ENCODE peak calls at places on chromosome 15, in eight cellular contexts. X is WTC11, P is RWPE1, R is Caco-2, N is bronchial epithelial cell, D is left lung, Z is nephron progenitor cell, H is tibial nerve. I is an unnamed sample.

GRCh38 chr15:94840794-94841587 is 609.6 kb downstream of the MCTP2 start:
- DNase-seq in H (no peak), P (peak; percentile 27), D (no peak), Z (no peak), X (no peak), R (no peak), N (peak; percentile 69), I (no peak)

GRCh38 chr15:44584162-44584749 is 47.3 kb downstream of the EIF3J start:
- DNase-seq in N (peak; percentile 43), H (no peak), X (peak; percentile 67), P (no peak), Z (peak; percentile 10), D (no peak), R (peak; percentile 48), I (no peak)

GRCh38 chr15:39172380-39173281 is 408.2 kb upstream of the THBS1 start:
- DNase-seq in Z (no peak), N (peak; percentile 34), P (no peak), X (no peak), R (peak; percentile 55), H (no peak), D (no peak), I (no peak)

GRCh38 chr15:40081691-40082194 is 26.9 kb downstream of the BMF start:
- DNase-seq in Z (peak; percentile 54), P (no peak), N (no peak), H (peak; percentile 77), D (no peak), R (peak; percentile 77), X (peak; percentile 64), I (no peak)

GRCh38 chr15:80442728-80443403 is 38.7 kb downstream of the ARNT2 start:
- DNase-seq in Z (no peak), X (no peak), N (no peak), D (no peak), P (no peak), H (no peak), R (no peak), I (no peak)

GRCh38 chr15:74422723-74423442 is 10.9 kb downstream of the SEMA7A start:
- DNase-seq in P (peak; percentile 92), H (no peak), D (peak; percentile 37), X (peak; percentile 37), R (no peak), Z (peak; percentile 36), N (peak; percentile 71), I (no peak)

GRCh38 chr15:57665939-57666338 is 40.6 kb upstream of the POLR2M start:
- DNase-seq in X (no peak), D (no peak), Z (no peak), R (no peak), P (no peak), N (no peak), H (no peak), I (no peak)

GRCh38 chr15:66252411-66253295 is 897 bp downstream of the MEGF11 start:
- DNase-seq in D (peak; percentile 87), H (peak; percentile 38), Z (peak; percentile 82), N (peak; percentile 15), X (peak; percentile 75), R (peak; percentile 75), P (peak; percentile 81), I (peak; percentile 52)

GRCh38 chr15:74835312-74835823 is 7.6 kb downstream of the ULK3 start:
- DNase-seq in H (peak; percentile 39), Z (peak; percentile 76), R (peak; percentile 88), P (peak; percentile 85), D (peak; percentile 90), N (peak; percentile 68), X (peak; percentile 96), I (peak; percentile 68)

GRCh38 chr15:98485451-98485850 is 162.9 kb upstream of the IGF1R start:
- DNase-seq in P (no peak), N (no peak), X (no peak), H (no peak), Z (no peak), D (no peak), R (no peak), I (no peak)

GRCh38 chr15:68465861-68466560 is 34.0 kb upstream of the ITGA11 start:
- DNase-seq in Z (no peak), D (no peak), X (no peak), P (no peak), H (no peak), R (no peak), N (no peak), I (no peak)

GRCh38 chr15:98787936-98788757 is 139.8 kb downstream of the IGF1R start:
- DNase-seq in R (peak; percentile 29), H (no peak), N (no peak), D (no peak), X (no peak), Z (no peak), P (no peak), I (no peak)

GRCh38 chr15:101184830-101185229 is 67.0 kb downstream of the CHSY1 start:
- DNase-seq in H (no peak), Z (no peak), X (no peak), R (no peak), D (no peak), N (no peak), P (no peak), I (no peak)

GRCh38 chr15:31824009-31824408 is 206.3 kb upstream of the CHRNA7 start:
- DNase-seq in R (no peak), Z (no peak), D (no peak), N (no peak), X (no peak), H (no peak), P (no peak), I (no peak)

GRCh38 chr15:49382394-49382793 is 40.6 kb upstream of the FGF7 start:
- DNase-seq in P (no peak), N (no peak), X (no peak), D (no peak), R (no peak), Z (no peak), H (no peak), I (no peak)

GRCh38 chr15:97745481-97746071 is 214.9 kb upstream of the ARRDC4 start:
- DNase-seq in R (peak; percentile 70), H (peak; percentile 16), D (no peak), X (peak; percentile 62), N (peak; percentile 28), P (peak; percentile 43), Z (peak; percentile 47), I (no peak)

GRCh38 chr15:77650285-77650684 is 17.6 kb upstream of the LINGO1 start:
- DNase-seq in P (no peak), D (no peak), Z (peak; percentile 67), H (no peak), X (peak; percentile 86), R (peak; percentile 42), N (no peak), I (no peak)

GRCh38 chr15:30062881-30063280 is 19.9 kb upstream of the GOLGA8J start:
- DNase-seq in Z (no peak), H (no peak), N (no peak), P (no peak), R (no peak), X (no peak), D (no peak), I (no peak)

GRCh38 chr15:62071711-62072308 is 5.0 kb downstream of the C2CD4A start:
- DNase-seq in Z (no peak), H (no peak), R (peak; percentile 23), N (peak; percentile 50), D (no peak), P (no peak), X (no peak), I (no peak)

DNA sequence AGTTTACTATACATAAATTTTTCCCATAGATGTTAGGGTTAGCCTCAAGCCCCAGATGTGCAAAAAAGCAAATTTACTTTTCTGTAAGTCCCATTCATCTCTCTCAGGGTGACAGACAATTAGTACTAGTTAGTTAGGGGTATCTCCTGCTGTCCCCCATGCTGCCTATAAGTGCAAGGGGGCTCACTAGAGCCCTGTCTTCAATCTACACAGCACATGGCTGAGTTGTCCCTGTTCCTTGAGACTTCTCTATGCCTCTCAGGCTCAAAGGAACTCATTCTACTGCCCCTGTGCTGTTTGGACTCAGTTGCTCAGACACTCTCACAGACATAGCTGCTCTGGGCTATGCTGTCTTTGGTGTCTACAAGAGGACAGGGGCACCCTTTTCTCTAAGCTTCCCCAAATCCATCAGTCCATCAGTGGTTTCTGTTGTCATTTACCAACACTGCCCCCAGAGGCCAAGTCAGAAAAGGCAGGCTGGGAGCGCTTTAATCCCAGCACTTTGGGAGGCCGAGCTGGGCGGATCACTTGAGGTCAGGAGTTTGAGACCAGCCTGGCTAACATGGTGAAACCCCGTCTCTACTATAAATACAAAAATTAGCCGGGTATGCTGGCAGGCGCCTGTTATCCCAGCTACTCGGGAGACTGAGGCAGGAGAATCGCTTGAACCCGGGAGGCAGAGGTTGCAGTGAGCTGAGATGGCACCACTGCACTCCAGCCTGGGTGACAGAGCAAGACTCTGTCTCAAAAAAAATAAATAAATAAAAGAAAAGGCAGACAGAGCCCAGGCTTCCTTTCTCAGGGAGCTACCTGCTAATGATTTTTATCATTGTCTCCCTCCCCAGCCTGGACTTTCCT is 31.4 kb upstream of the PRTG start:
- DNase-seq in P (peak; percentile 52), R (peak; percentile 70), H (peak; percentile 48), N (peak; percentile 24), Z (peak; percentile 72), D (no peak), X (peak; percentile 84), I (peak; percentile 57)
- TF ChIP-seq CTCF in P (peak; percentile 84), R (peak; percentile 49), H (peak; percentile 54), N (peak; percentile 68), Z (peak; percentile 64), D (peak; percentile 69), X (peak; percentile 83), I (peak; percentile 75)

GRCh38 chr15:93485922-93486327 is 396.9 kb upstream of the RGMA start:
- DNase-seq in X (no peak), Z (no peak), N (peak; percentile 35), R (no peak), P (no peak), H (peak; percentile 67), D (no peak), I (no peak)
- TF ChIP-seq CTCF in X (no peak), Z (no peak), N (no peak), R (peak; percentile 26), P (no peak), H (no peak), D (no peak), I (no peak)

GRCh38 chr15:69760890-69761568 is 308.4 kb downstream of the RPLP1 start:
- DNase-seq in D (no peak), P (peak; percentile 97), N (peak; percentile 88), R (peak; percentile 32), Z (no peak), X (no peak), H (peak; percentile 69), I (no peak)

GRCh38 chr15:69760263-69760855 is 307.7 kb downstream of the RPLP1 start:
- DNase-seq in H (no peak), P (no peak), Z (no peak), N (no peak), X (no peak), D (no peak), R (no peak), I (no peak)

GRCh38 chr15:69766156-69766555 is 313.5 kb downstream of the RPLP1 start:
- DNase-seq in X (no peak), H (no peak), N (peak; percentile 34), D (no peak), Z (no peak), P (no peak), R (no peak), I (no peak)

GRCh38 chr15:69758810-69759410 is 306.3 kb downstream of the RPLP1 start:
- DNase-seq in Z (no peak), H (no peak), X (no peak), P (no peak), D (peak; percentile 74), R (no peak), N (no peak), I (no peak)

GRCh38 chr15:69762373-69763148 is 309.9 kb downstream of the RPLP1 start:
- DNase-seq in Z (no peak), D (no peak), R (peak; percentile 23), H (no peak), P (no peak), X (peak; percentile 51), N (no peak), I (no peak)
- TF ChIP-seq CTCF in Z (no peak), D (no peak), R (no peak), H (no peak), P (no peak), X (peak; percentile 27), N (no peak), I (no peak)

GRCh38 chr15:100042558-100042957 is 299.2 kb downstream of the ADAMTS17 start:
- DNase-seq in N (peak; percentile 61), D (no peak), H (no peak), Z (no peak), R (no peak), X (no peak), P (no peak), I (no peak)
- TF ChIP-seq CTCF in N (no peak), D (no peak), H (no peak), Z (no peak), R (no peak), X (no peak), P (no peak), I (no peak)